ENCODE peak calls at places on chromosomes 11 and 22, in nine cellular contexts. S is choroid plexus epithelial cell, K is cardiac muscle cell, N is kidney, X is AG10803, H is kidney epithelial cell, P is HFF-Myc, Z is stomach, G is tibial nerve. T is an unnamed sample.

GRCh38 chr11:120235024-120235628 is 4.8 kb upstream of the POU2F3 start:
- DNase-seq in S (peak; percentile 67), K (peak; percentile 82), N (peak; percentile 81), X (peak; percentile 45), H (no peak), P (no peak), Z (peak; percentile 84), G (no peak), T (no peak)

GRCh38 chr11:21654091-21654490 is 538.8 kb upstream of the ANO5 start:
- DNase-seq in S (no peak), K (no peak), N (no peak), X (no peak), H (no peak), P (no peak), Z (no peak), G (no peak), T (no peak)

GRCh38 chr11:61384271-61385242 is 7.8 kb upstream of the TMEM216 start:
- DNase-seq in S (peak; percentile 69), K (peak; percentile 14), N (no peak), X (no peak), H (no peak), P (no peak), Z (no peak), G (no peak), T (no peak)

GRCh38 chr11:34155057-34155758 is 49.8 kb downstream of the NAT10 start:
- DNase-seq in S (no peak), K (no peak), N (peak; percentile 63), X (no peak), H (no peak), P (no peak), Z (peak; percentile 43), G (no peak), T (no peak)

GRCh38 chr11:58999291-58999680 is 60.0 kb downstream of the GLYATL1 start:
- DNase-seq in S (no peak), K (no peak), N (no peak), X (no peak), H (no peak), P (no peak), Z (no peak), G (no peak), T (no peak)

GRCh38 chr11:119318240-119319135 is 1.6 kb upstream of the MCAM start:
- DNase-seq in S (peak; percentile 71), K (peak; percentile 39), N (no peak), X (peak; percentile 60), H (peak; percentile 58), P (no peak), Z (no peak), G (no peak), T (no peak)

GRCh38 chr11:64850979-64851567 is 6.6 kb upstream of the CDC42BPG start:
- DNase-seq in S (no peak), K (no peak), N (peak; percentile 80), X (no peak), H (no peak), P (no peak), Z (peak; percentile 51), G (no peak), T (no peak)

GRCh38 chr11:121672630-121673487 is 220.1 kb upstream of the SORL1-AS1 start:
- DNase-seq in S (no peak), K (peak; percentile 19), N (no peak), X (peak; percentile 76), H (no peak), P (no peak), Z (no peak), G (peak; percentile 4), T (no peak)

GRCh38 chr22:38412435-38413084 is 42.4 kb downstream of the KCNJ4 start:
- DNase-seq in S (no peak), K (no peak), N (peak; percentile 69), X (no peak), H (no peak), P (no peak), Z (no peak), G (no peak), T (no peak)

GRCh38 chr22:46612904-46613605 is 7.1 kb upstream of the GRAMD4 start:
- DNase-seq in S (no peak), K (peak; percentile 49), N (peak; percentile 76), X (no peak), H (no peak), P (no peak), Z (no peak), G (no peak), T (no peak)

GRCh38 chr11:116173506-116173905 is 599.3 kb downstream of the BUD13 start:
- DNase-seq in S (no peak), K (no peak), N (no peak), X (no peak), H (no peak), P (no peak), Z (no peak), G (no peak), T (no peak)

GRCh38 chr22:44172370-44173108 is 8.2 kb upstream of the PARVG start:
- DNase-seq in S (peak; percentile 44), K (no peak), N (peak; percentile 77), X (peak; percentile 11), H (no peak), P (no peak), Z (peak; percentile 52), G (peak; percentile 52), T (no peak)

GRCh38 chr11:115141221-115141620 is 363.0 kb downstream of the CADM1 start:
- DNase-seq in S (no peak), K (no peak), N (peak; percentile 29), X (no peak), H (no peak), P (no peak), Z (no peak), G (no peak), T (no peak)

GRCh38 chr11:7300281-7300680 is 48.6 kb downstream of the SYT9 start:
- DNase-seq in S (no peak), K (no peak), N (no peak), X (no peak), H (no peak), P (no peak), Z (no peak), G (no peak), T (no peak)

DNA sequence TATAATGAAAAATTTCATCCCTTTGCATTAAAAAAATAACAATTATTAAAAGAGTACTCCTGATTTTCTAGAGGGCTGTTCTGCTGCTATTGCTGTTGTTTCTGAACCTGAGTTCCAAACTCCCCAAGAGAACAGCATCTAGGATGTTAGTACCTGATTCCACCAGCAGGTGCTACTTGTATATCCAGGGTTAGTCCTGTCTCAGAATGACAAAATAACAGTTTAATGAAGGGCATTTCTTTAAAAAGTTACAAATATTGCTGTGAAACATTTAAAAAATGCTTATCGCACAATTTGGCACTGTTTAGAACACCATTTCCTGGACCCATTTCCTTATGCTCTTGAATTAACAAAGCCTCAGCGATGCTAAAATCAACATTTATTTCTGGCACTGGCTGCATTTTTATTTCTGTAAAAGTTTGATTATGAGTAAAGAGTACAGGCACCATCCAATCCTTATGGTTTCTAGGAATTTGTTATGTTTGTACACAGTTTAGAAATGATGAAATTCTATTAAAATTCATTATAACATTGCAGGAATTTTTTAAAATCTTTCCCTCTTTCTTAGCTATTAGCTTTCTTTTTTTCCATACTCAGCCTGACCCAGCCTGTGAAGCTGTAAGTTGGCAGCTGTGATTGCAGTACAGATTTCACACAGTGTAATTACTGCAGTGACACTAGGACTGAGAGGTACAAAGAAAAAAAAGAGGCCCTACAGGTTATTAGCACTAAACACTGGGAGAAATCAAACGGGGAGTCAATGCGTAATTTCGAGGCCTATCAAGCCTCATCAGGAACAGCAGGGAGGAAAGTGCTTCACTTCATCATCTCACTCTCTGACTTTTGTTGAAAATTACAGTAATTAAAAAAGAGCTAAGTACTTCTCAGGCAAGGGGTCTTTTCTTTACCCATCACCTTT is 208.8 kb downstream of the DCDC1 start:
- DNase-seq in S (peak; percentile 8), K (no peak), N (no peak), X (no peak), H (no peak), P (no peak), Z (no peak), G (no peak), T (no peak)
- H3K4me3 ChIP-seq in S (no peak overlapping the region), K (no peak overlapping the region), N (no peak overlapping the region), X (no peak overlapping the region), H (no peak overlapping the region), P (no peak overlapping the region), Z (no peak overlapping the region), G (no peak overlapping the region), T (no peak overlapping the region)

DNA sequence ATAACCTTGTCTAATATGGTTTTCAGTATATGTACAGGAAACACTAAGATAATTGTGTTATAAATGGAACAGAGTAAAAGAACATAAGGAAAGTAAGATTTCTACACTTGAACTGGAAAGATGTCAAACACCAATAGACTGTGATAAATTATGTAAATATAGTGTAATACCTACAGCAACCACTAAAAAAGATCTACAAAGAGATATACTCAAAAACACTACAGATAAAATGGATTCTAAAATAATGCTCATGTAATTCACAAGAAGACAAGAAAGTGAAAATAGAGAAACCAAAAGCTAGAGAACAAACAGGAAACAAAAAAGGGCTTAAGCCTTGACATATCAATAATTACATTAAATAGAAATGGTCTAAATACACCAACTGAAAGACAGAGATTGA is 30.9 kb downstream of the DEUP1 start:
- DNase-seq in S (no peak), K (no peak), N (no peak), X (no peak), H (no peak), P (no peak), Z (no peak), G (no peak), T (no peak)
- TF ChIP-seq CTCF in S (no peak), K (no peak), N (no peak), X (no peak), H (no peak), P (no peak), Z (no peak), G (no peak), T (no peak)

DNA sequence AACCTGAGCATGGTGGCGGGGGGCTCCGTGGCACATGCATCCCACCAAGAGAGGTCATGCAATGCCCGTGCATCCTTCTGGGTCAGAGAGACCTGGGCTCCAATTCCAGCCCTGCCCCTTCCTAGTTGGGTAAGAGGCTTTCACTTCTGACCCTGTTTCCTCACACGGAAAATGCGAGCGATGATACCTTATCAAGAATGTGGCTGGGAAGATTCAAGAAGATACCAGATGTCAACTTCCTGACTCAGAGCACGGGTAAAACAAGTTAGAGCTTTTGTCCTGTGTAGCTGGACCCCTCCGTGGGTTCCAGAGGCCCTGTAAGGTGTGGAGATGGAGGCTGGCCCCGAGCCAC is 8.7 kb upstream of the DGKZ start:
- DNase-seq in S (peak; percentile 47), K (no peak), N (no peak), X (no peak), H (no peak), P (no peak), Z (no peak), G (no peak), T (no peak)
- H3K4me3 ChIP-seq in S (peak overlapping the region; percentile 40), K (no peak overlapping the region), N (peak overlapping the region; percentile 29), X (peak overlapping the region; percentile 27), H (no peak overlapping the region), P (no peak overlapping the region), Z (no peak overlapping the region), G (no peak overlapping the region), T (no peak overlapping the region)

DNA sequence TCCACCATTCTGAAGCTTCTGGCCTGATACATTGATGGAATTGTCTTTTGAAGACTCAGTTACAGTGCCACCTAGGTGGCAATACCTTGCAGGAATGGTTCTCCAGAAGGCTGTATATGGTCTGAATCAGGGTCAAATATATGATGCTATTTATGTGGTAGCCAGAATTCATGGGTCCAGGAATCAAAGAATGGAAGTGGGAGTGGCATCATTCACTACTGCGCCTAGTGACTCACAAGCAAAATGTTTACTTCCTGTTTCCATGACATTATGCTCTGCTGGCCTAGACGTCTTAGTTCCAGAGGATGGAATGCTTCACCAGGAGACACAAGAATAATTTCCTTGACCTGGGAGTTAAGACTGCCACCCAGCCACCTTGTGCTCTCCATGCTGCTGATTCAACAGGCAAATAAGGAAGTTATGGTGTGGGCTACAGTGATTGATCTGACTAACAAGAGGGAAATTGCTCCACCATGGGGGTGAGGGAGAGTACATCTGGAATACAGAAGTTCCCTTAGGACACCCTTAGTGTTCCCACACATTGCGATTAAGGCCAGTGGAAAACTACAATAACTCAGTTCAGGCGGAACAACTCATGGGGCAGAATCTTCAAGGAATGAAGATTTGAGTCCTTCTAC is 491.8 kb downstream of the ETS1 start:
- DNase-seq in S (peak; percentile 91), K (no peak), N (no peak), X (peak; percentile 82), H (peak; percentile 90), P (peak; percentile 86), Z (no peak), G (no peak), T (peak; percentile 69)
- TF ChIP-seq CTCF in S (no peak), K (no peak), N (no peak), X (peak; percentile 14), H (peak; percentile 29), P (peak; percentile 7), Z (no peak), G (no peak), T (peak; percentile 32)

T was measured in retinal pigment epithelial cell.